ENCODE peak calls at places on chromosomes 16 and 17, in nine cellular contexts. One of them, this sample, is unnamed.

GRCh38 chr16:11256657-11257130 is 690 bp upstream of the SOCS1 start:
- DNase-seq in activated B cell treated with CpG ODN at 0.5 μM for 24 hours: no peak
- DNase-seq in Caco-2: peak; percentile 65
- DNase-seq in kidney epithelial cell: no peak
- DNase-seq in epithelial cell of esophagus: no peak
- DNase-seq in bronchial epithelial cell: no peak
- DNase-seq in neural crest cell: no peak
- DNase-seq in brain microvascular endothelial cell: no peak
- DNase-seq in mammary epithelial cell: peak; percentile 60
- DNase-seq in this sample: no peak

GRCh38 chr17:5557485-5557884 is 26.8 kb downstream of the NLRP1 start:
- DNase-seq in brain microvascular endothelial cell: peak; percentile 16
- DNase-seq in kidney epithelial cell: peak; percentile 45
- DNase-seq in epithelial cell of esophagus: peak; percentile 63
- DNase-seq in activated B cell treated with CpG ODN at 0.5 μM for 24 hours: no peak
- DNase-seq in mammary epithelial cell: peak; percentile 69
- DNase-seq in neural crest cell: no peak
- DNase-seq in bronchial epithelial cell: peak; percentile 63
- DNase-seq in Caco-2: no peak
- DNase-seq in this sample: no peak

GRCh38 chr17:64152428-64153125 is 22.6 kb upstream of the ERN1 start:
- DNase-seq in neural crest cell: no peak
- DNase-seq in activated B cell treated with CpG ODN at 0.5 μM for 24 hours: no peak
- DNase-seq in bronchial epithelial cell: no peak
- DNase-seq in Caco-2: no peak
- DNase-seq in brain microvascular endothelial cell: no peak
- DNase-seq in kidney epithelial cell: no peak
- DNase-seq in mammary epithelial cell: no peak
- DNase-seq in epithelial cell of esophagus: no peak
- DNase-seq in this sample: no peak

GRCh38 chr17:49359990-49360795 is 1.9 kb downstream of the ZNF652 start:
- DNase-seq in neural crest cell: no peak
- DNase-seq in activated B cell treated with CpG ODN at 0.5 μM for 24 hours: no peak
- DNase-seq in bronchial epithelial cell: no peak
- DNase-seq in Caco-2: peak; percentile 44
- DNase-seq in brain microvascular endothelial cell: no peak
- DNase-seq in epithelial cell of esophagus: no peak
- DNase-seq in mammary epithelial cell: no peak
- DNase-seq in kidney epithelial cell: no peak
- DNase-seq in this sample: no peak

GRCh38 chr16:4244881-4245280 is 3.0 kb upstream of the SRL start:
- DNase-seq in activated B cell treated with CpG ODN at 0.5 μM for 24 hours: no peak
- DNase-seq in kidney epithelial cell: no peak
- DNase-seq in brain microvascular endothelial cell: no peak
- DNase-seq in neural crest cell: no peak
- DNase-seq in epithelial cell of esophagus: no peak
- DNase-seq in Caco-2: no peak
- DNase-seq in bronchial epithelial cell: no peak
- DNase-seq in mammary epithelial cell: no peak
- DNase-seq in this sample: no peak

GRCh38 chr16:21097151-21097550 is 53.5 kb downstream of the DNAH3 start:
- DNase-seq in Caco-2: no peak
- DNase-seq in mammary epithelial cell: peak; percentile 35
- DNase-seq in activated B cell treated with CpG ODN at 0.5 μM for 24 hours: no peak
- DNase-seq in brain microvascular endothelial cell: peak; percentile 69
- DNase-seq in neural crest cell: no peak
- DNase-seq in bronchial epithelial cell: no peak
- DNase-seq in kidney epithelial cell: no peak
- DNase-seq in epithelial cell of esophagus: peak; percentile 38
- DNase-seq in this sample: no peak

GRCh38 chr17:57956311-57957119 is 1.3 kb upstream of the CUEDC1 start:
- DNase-seq in Caco-2: peak; percentile 26
- DNase-seq in kidney epithelial cell: no peak
- DNase-seq in mammary epithelial cell: no peak
- DNase-seq in activated B cell treated with CpG ODN at 0.5 μM for 24 hours: peak; percentile 32
- DNase-seq in bronchial epithelial cell: no peak
- DNase-seq in epithelial cell of esophagus: no peak
- DNase-seq in brain microvascular endothelial cell: no peak
- DNase-seq in neural crest cell: no peak
- DNase-seq in this sample: peak; percentile 39

GRCh38 chr17:31412511-31412910 is 21.0 kb downstream of the RAB11FIP4 start:
- DNase-seq in brain microvascular endothelial cell: no peak
- DNase-seq in activated B cell treated with CpG ODN at 0.5 μM for 24 hours: no peak
- DNase-seq in Caco-2: no peak
- DNase-seq in bronchial epithelial cell: no peak
- DNase-seq in neural crest cell: no peak
- DNase-seq in epithelial cell of esophagus: no peak
- DNase-seq in mammary epithelial cell: no peak
- DNase-seq in kidney epithelial cell: no peak
- DNase-seq in this sample: no peak

GRCh38 chr17:40718904-40719303 is 15.4 kb upstream of the KRT24 start:
- DNase-seq in neural crest cell: no peak
- DNase-seq in brain microvascular endothelial cell: no peak
- DNase-seq in activated B cell treated with CpG ODN at 0.5 μM for 24 hours: no peak
- DNase-seq in mammary epithelial cell: peak; percentile 50
- DNase-seq in Caco-2: no peak
- DNase-seq in kidney epithelial cell: no peak
- DNase-seq in bronchial epithelial cell: no peak
- DNase-seq in epithelial cell of esophagus: no peak
- DNase-seq in this sample: no peak

GRCh38 chr16:61233718-61234117 is 802.5 kb downstream of the CDH8 start:
- DNase-seq in neural crest cell: no peak
- DNase-seq in activated B cell treated with CpG ODN at 0.5 μM for 24 hours: no peak
- DNase-seq in kidney epithelial cell: no peak
- DNase-seq in brain microvascular endothelial cell: no peak
- DNase-seq in bronchial epithelial cell: no peak
- DNase-seq in mammary epithelial cell: no peak
- DNase-seq in epithelial cell of esophagus: no peak
- DNase-seq in Caco-2: no peak
- DNase-seq in this sample: no peak

GRCh38 chr17:38749222-38750043 is 1.3 kb upstream of the PCGF2 start:
- DNase-seq in Caco-2: peak; percentile 93
- DNase-seq in kidney epithelial cell: peak; percentile 43
- DNase-seq in brain microvascular endothelial cell: no peak
- DNase-seq in epithelial cell of esophagus: peak; percentile 48
- DNase-seq in mammary epithelial cell: peak; percentile 67
- DNase-seq in neural crest cell: peak; percentile 67
- DNase-seq in bronchial epithelial cell: no peak
- DNase-seq in activated B cell treated with CpG ODN at 0.5 μM for 24 hours: no peak
- DNase-seq in this sample: no peak

GRCh38 chr16:81174644-81175324 is 63.7 kb upstream of the BCO1 start:
- DNase-seq in epithelial cell of esophagus: peak; percentile 47
- DNase-seq in kidney epithelial cell: peak; percentile 12
- DNase-seq in brain microvascular endothelial cell: peak; percentile 9
- DNase-seq in mammary epithelial cell: peak; percentile 52
- DNase-seq in bronchial epithelial cell: peak; percentile 42
- DNase-seq in neural crest cell: no peak
- DNase-seq in Caco-2: no peak
- DNase-seq in activated B cell treated with CpG ODN at 0.5 μM for 24 hours: no peak
- DNase-seq in this sample: no peak

GRCh38 chr17:57552114-57552601 is 192.9 kb downstream of the CCDC182 start:
- DNase-seq in epithelial cell of esophagus: peak; percentile 14
- DNase-seq in activated B cell treated with CpG ODN at 0.5 μM for 24 hours: peak; percentile 46
- DNase-seq in neural crest cell: peak; percentile 58
- DNase-seq in kidney epithelial cell: no peak
- DNase-seq in bronchial epithelial cell: no peak
- DNase-seq in mammary epithelial cell: no peak
- DNase-seq in brain microvascular endothelial cell: peak; percentile 18
- DNase-seq in Caco-2: no peak
- DNase-seq in this sample: no peak

GRCh38 chr17:4599505-4600281 is 15.4 kb downstream of the SMTNL2 start:
- DNase-seq in kidney epithelial cell: peak; percentile 41
- DNase-seq in bronchial epithelial cell: no peak
- DNase-seq in epithelial cell of esophagus: peak; percentile 46
- DNase-seq in neural crest cell: no peak
- DNase-seq in activated B cell treated with CpG ODN at 0.5 μM for 24 hours: no peak
- DNase-seq in Caco-2: peak; percentile 92
- DNase-seq in mammary epithelial cell: no peak
- DNase-seq in brain microvascular endothelial cell: no peak
- DNase-seq in this sample: no peak

GRCh38 chr17:18004345-18004744 is 31.7 kb downstream of the DRC3 start:
- DNase-seq in neural crest cell: no peak
- DNase-seq in activated B cell treated with CpG ODN at 0.5 μM for 24 hours: no peak
- DNase-seq in kidney epithelial cell: no peak
- DNase-seq in brain microvascular endothelial cell: no peak
- DNase-seq in Caco-2: no peak
- DNase-seq in epithelial cell of esophagus: no peak
- DNase-seq in mammary epithelial cell: peak; percentile 18
- DNase-seq in bronchial epithelial cell: no peak
- DNase-seq in this sample: no peak

GRCh38 chr17:18006495-18007239 is 32.3 kb downstream of the ATPAF2 start:
- DNase-seq in brain microvascular endothelial cell: no peak
- DNase-seq in mammary epithelial cell: no peak
- DNase-seq in Caco-2: no peak
- DNase-seq in neural crest cell: no peak
- DNase-seq in kidney epithelial cell: no peak
- DNase-seq in bronchial epithelial cell: no peak
- DNase-seq in epithelial cell of esophagus: no peak
- DNase-seq in activated B cell treated with CpG ODN at 0.5 μM for 24 hours: no peak
- DNase-seq in this sample: no peak

GRCh38 chr17:18005496-18005895 is 32.8 kb downstream of the DRC3 start:
- DNase-seq in mammary epithelial cell: peak; percentile 63
- DNase-seq in brain microvascular endothelial cell: no peak
- DNase-seq in Caco-2: no peak
- DNase-seq in bronchial epithelial cell: no peak
- DNase-seq in activated B cell treated with CpG ODN at 0.5 μM for 24 hours: no peak
- DNase-seq in neural crest cell: no peak
- DNase-seq in epithelial cell of esophagus: no peak
- DNase-seq in kidney epithelial cell: no peak
- DNase-seq in this sample: no peak

GRCh38 chr17:18002171-18002570 is 29.5 kb downstream of the DRC3 start:
- DNase-seq in brain microvascular endothelial cell: no peak
- DNase-seq in activated B cell treated with CpG ODN at 0.5 μM for 24 hours: no peak
- DNase-seq in neural crest cell: no peak
- DNase-seq in epithelial cell of esophagus: no peak
- DNase-seq in mammary epithelial cell: no peak
- DNase-seq in kidney epithelial cell: no peak
- DNase-seq in Caco-2: no peak
- DNase-seq in bronchial epithelial cell: peak; percentile 7
- DNase-seq in this sample: no peak

DNA sequence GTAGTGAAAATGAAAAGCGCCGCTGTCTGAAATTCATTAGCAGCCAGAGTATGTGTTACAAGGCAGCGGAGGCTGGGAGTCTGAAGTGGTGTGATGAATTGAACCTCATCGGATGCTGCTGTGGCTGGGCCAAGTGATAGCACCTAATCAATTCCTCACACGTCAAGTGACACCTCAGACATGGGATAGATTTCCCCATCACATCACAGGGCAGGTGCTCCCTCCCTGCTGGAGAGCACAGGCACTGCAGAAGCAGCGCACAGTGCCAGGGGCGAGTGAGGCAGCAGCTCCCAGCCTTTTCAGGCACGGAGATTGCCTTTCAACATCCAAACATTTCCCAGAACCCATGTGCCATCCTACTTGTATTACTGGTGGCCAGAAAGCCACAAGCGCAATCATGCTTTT is 32.2 kb downstream of the DRC3 start:
- DNase-seq in activated B cell treated with CpG ODN at 0.5 μM for 24 hours: no peak
- DNase-seq in bronchial epithelial cell: no peak
- DNase-seq in kidney epithelial cell: no peak
- DNase-seq in brain microvascular endothelial cell: no peak
- DNase-seq in mammary epithelial cell: no peak
- DNase-seq in neural crest cell: no peak
- DNase-seq in Caco-2: no peak
- DNase-seq in epithelial cell of esophagus: no peak
- DNase-seq in this sample: no peak
- TF ChIP-seq CTCF in activated B cell treated with CpG ODN at 0.5 μM for 24 hours: no peak
- TF ChIP-seq CTCF in bronchial epithelial cell: peak; percentile 39
- TF ChIP-seq CTCF in kidney epithelial cell: peak; percentile 60
- TF ChIP-seq CTCF in brain microvascular endothelial cell: peak; percentile 60
- TF ChIP-seq CTCF in mammary epithelial cell: peak; percentile 46
- TF ChIP-seq CTCF in neural crest cell: peak; percentile 46
- TF ChIP-seq CTCF in Caco-2: peak; percentile 17
- TF ChIP-seq CTCF in epithelial cell of esophagus: peak; percentile 50
- TF ChIP-seq CTCF in this sample: no peak

GRCh38 chr16:29943846-29944669 is 17.8 kb upstream of the TMEM219 start:
- DNase-seq in brain microvascular endothelial cell: peak; percentile 98
- DNase-seq in bronchial epithelial cell: peak; percentile 99
- DNase-seq in epithelial cell of esophagus: peak; percentile 98
- DNase-seq in mammary epithelial cell: peak; percentile 97
- DNase-seq in activated B cell treated with CpG ODN at 0.5 μM for 24 hours: no peak
- DNase-seq in neural crest cell: no peak
- DNase-seq in Caco-2: peak; percentile 94
- DNase-seq in kidney epithelial cell: peak; percentile 98
- DNase-seq in this sample: no peak
- TF ChIP-seq CTCF in brain microvascular endothelial cell: peak; percentile 70
- TF ChIP-seq CTCF in bronchial epithelial cell: peak; percentile 26
- TF ChIP-seq CTCF in epithelial cell of esophagus: peak; percentile 35
- TF ChIP-seq CTCF in mammary epithelial cell: peak; percentile 24
- TF ChIP-seq CTCF in activated B cell treated with CpG ODN at 0.5 μM for 24 hours: no peak
- TF ChIP-seq CTCF in neural crest cell: no peak
- TF ChIP-seq CTCF in Caco-2: no peak
- TF ChIP-seq CTCF in kidney epithelial cell: peak; percentile 66
- TF ChIP-seq CTCF in this sample: no peak

GRCh38 chr17:16446338-16446983 is 31.1 kb downstream of the TRPV2 start:
- DNase-seq in neural crest cell: no peak
- DNase-seq in mammary epithelial cell: no peak
- DNase-seq in activated B cell treated with CpG ODN at 0.5 μM for 24 hours: no peak
- DNase-seq in epithelial cell of esophagus: no peak
- DNase-seq in kidney epithelial cell: no peak
- DNase-seq in brain microvascular endothelial cell: no peak
- DNase-seq in bronchial epithelial cell: no peak
- DNase-seq in Caco-2: no peak
- DNase-seq in this sample: no peak
- TF ChIP-seq CTCF in neural crest cell: no peak
- TF ChIP-seq CTCF in mammary epithelial cell: no peak
- TF ChIP-seq CTCF in activated B cell treated with CpG ODN at 0.5 μM for 24 hours: no peak
- TF ChIP-seq CTCF in epithelial cell of esophagus: no peak
- TF ChIP-seq CTCF in kidney epithelial cell: no peak
- TF ChIP-seq CTCF in brain microvascular endothelial cell: peak; percentile 22
- TF ChIP-seq CTCF in bronchial epithelial cell: no peak
- TF ChIP-seq CTCF in Caco-2: no peak
- TF ChIP-seq CTCF in this sample: no peak

GRCh38 chr16:70508752-70509151 is 14.6 kb downstream of the COG4 start:
- DNase-seq in brain microvascular endothelial cell: no peak
- DNase-seq in Caco-2: no peak
- DNase-seq in mammary epithelial cell: no peak
- DNase-seq in kidney epithelial cell: no peak
- DNase-seq in activated B cell treated with CpG ODN at 0.5 μM for 24 hours: no peak
- DNase-seq in bronchial epithelial cell: peak; percentile 36
- DNase-seq in neural crest cell: no peak
- DNase-seq in epithelial cell of esophagus: no peak
- DNase-seq in this sample: no peak
- TF ChIP-seq CTCF in brain microvascular endothelial cell: no peak
- TF ChIP-seq CTCF in Caco-2: no peak
- TF ChIP-seq CTCF in mammary epithelial cell: no peak
- TF ChIP-seq CTCF in kidney epithelial cell: no peak
- TF ChIP-seq CTCF in activated B cell treated with CpG ODN at 0.5 μM for 24 hours: no peak
- TF ChIP-seq CTCF in bronchial epithelial cell: peak; percentile 8
- TF ChIP-seq CTCF in neural crest cell: no peak
- TF ChIP-seq CTCF in epithelial cell of esophagus: peak; percentile 16
- TF ChIP-seq CTCF in this sample: no peak

DNA sequence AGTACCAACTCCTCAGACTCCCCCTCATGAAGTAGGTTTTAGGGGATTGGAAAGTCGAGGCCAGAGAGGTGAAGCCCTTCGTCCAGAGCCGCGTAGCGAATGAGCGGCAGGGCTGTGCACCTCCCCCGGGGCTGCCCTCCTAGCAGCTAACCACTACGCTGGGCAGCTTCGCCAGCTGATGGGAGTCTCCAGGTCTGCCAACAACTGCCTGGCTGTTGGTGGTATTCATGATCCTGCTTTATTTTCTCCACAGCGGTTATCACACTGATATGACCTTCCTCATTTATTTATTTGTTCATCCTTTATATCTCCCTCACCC is 773 bp upstream of the NETO2 start:
- DNase-seq in kidney epithelial cell: no peak
- DNase-seq in mammary epithelial cell: no peak
- DNase-seq in brain microvascular endothelial cell: no peak
- DNase-seq in epithelial cell of esophagus: no peak
- DNase-seq in activated B cell treated with CpG ODN at 0.5 μM for 24 hours: no peak
- DNase-seq in neural crest cell: no peak
- DNase-seq in Caco-2: no peak
- DNase-seq in bronchial epithelial cell: no peak
- DNase-seq in this sample: no peak
- TF ChIP-seq CTCF in kidney epithelial cell: no peak
- TF ChIP-seq CTCF in mammary epithelial cell: no peak
- TF ChIP-seq CTCF in brain microvascular endothelial cell: no peak
- TF ChIP-seq CTCF in epithelial cell of esophagus: no peak
- TF ChIP-seq CTCF in activated B cell treated with CpG ODN at 0.5 μM for 24 hours: no peak
- TF ChIP-seq CTCF in neural crest cell: no peak
- TF ChIP-seq CTCF in Caco-2: peak; percentile 5
- TF ChIP-seq CTCF in bronchial epithelial cell: no peak
- TF ChIP-seq CTCF in this sample: no peak